ENCODE peak calls at places on chromosomes 4 and X, in five cellular contexts. G, L, J, Z and B are unnamed samples. For H3K36me3, the result is how much of the 10 kb centered on the place peaks cover.

GRCh38 chr4:88881227-88881569 is 175.8 kb downstream of the FAM13A start:
- DNase-seq in Z (no peak), L (no peak), J (no peak), G (no peak), B (no peak)

GRCh38 chrX:20205927-20206708 is 60.6 kb downstream of the RPS6KA3 start:
- DNase-seq in Z (no peak), G (no peak), L (no peak), J (peak), B (no peak)

GRCh38 chr4:155666701-155667537 is at the start of gene GUCY1A1:
- DNase-seq in G (peak), J (peak), L (peak), Z (peak), B (peak)

GRCh38 chr4:86306816-86307215 is 53.0 kb downstream of the MAPK10 start:
- DNase-seq in Z (peak), J (no peak), L (no peak), G (peak), B (no peak)

GRCh38 chr4:76515975-76516853 is 81.2 kb downstream of the SHROOM3 start:
- DNase-seq in L (no peak), Z (no peak), J (no peak), G (no peak), B (no peak)

GRCh38 chr4:3193531-3194203 is 55.3 kb upstream of the MSANTD1 start:
- DNase-seq in L (no peak), G (peak), Z (peak), J (no peak), B (no peak)

GRCh38 chr4:94413085-94413685 is 38.6 kb upstream of the PDLIM5 start:
- DNase-seq in Z (no peak), G (no peak), J (no peak), L (no peak), B (no peak)

GRCh38 chr4:47835489-47835888 is 2.4 kb downstream of the CORIN start:
- DNase-seq in L (no peak), G (no peak), Z (peak), J (no peak), B (peak)

GRCh38 chr4:152956650-152957436 is 20.7 kb downstream of the FHDC1 start:
- DNase-seq in Z (peak), L (no peak), G (no peak), J (no peak), B (no peak)

GRCh38 chr4:152959080-152959479 is 23.0 kb downstream of the FHDC1 start:
- DNase-seq in J (no peak), L (no peak), Z (no peak), G (no peak), B (no peak)

GRCh38 chr4:152956167-152956566 is 20.0 kb downstream of the FHDC1 start:
- DNase-seq in J (no peak), G (no peak), L (no peak), Z (no peak), B (no peak)

GRCh38 chr4:152961041-152961751 is 25.1 kb downstream of the FHDC1 start:
- DNase-seq in G (no peak), L (no peak), J (no peak), Z (peak), B (no peak)

GRCh38 chr4:152957437-152958185 is 21.5 kb downstream of the FHDC1 start:
- DNase-seq in Z (peak), G (no peak), L (no peak), J (peak), B (no peak)
- H3K4me3 ChIP-seq in Z (no peak), G (no peak), L (no peak), J (no peak), B (no peak)

GRCh38 chr4:8241211-8241779 is 28.3 kb upstream of the HTRA3 start:
- DNase-seq in J (no peak), L (peak), G (no peak), Z (no peak), B (peak)
- H3K36me3 ChIP-seq in J (under half), L (under half), G (under half), Z (under half), B (under half)

DNA sequence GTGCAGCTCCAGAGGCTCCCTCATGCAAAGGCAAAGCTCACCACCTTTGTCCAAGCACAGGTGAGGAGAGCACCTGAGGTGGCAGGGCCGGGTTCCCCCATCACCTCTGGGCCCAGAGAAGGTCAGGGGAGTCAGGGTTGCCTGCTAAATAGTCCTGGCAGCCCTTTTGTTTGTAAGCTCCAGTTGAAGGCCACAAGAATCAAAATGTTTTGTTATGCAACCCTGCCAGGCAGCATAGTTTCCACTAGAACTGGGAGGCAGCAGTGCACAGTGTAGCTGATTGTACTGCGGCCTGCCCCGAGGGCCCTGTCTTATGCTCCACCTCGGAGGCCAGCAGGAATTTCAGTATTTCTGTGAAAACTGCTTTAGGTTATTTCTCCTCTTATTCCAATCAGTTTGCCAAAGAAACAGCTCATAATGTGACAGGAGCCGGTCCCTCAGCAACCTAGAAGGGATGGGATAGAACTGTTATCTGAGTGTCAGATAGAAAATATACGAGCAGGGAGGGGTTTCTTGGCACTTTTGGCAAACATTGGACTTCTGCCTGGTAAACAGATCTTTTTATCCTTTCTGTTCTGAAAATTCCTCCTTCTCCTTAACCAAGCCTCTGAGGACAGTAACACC is 93.7 kb downstream of the LNX1 start:
- DNase-seq in L (no peak), Z (peak), G (no peak), J (peak), B (peak)
- H3K4me3 ChIP-seq in L (no peak), Z (no peak), G (no peak), J (no peak), B (no peak)

DNA sequence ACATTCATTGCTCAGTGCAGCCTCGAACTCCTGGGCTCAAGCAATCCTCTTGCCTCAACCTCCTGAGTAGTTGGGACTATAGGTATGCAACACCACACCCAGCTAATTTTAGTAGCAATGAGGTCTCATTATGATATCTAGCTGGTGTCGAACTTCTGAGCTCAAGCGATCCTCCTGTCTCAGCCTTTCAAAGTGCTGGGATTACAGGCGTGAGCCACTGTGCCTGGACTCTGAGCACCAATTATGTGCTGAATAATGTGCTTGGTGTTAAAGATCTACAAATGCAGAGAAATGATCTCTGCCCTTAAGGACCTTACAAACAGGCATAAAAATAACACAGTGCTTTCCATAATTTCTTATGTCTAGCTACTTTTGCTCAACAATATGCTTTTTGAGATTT is 129.0 kb upstream of the CBR4 start:
- DNase-seq in L (no peak), Z (no peak), J (no peak), G (no peak), B (no peak)
- H3K36me3 ChIP-seq in L (under half), Z (under half), J (under half), G (under half), B (under half)

DNA sequence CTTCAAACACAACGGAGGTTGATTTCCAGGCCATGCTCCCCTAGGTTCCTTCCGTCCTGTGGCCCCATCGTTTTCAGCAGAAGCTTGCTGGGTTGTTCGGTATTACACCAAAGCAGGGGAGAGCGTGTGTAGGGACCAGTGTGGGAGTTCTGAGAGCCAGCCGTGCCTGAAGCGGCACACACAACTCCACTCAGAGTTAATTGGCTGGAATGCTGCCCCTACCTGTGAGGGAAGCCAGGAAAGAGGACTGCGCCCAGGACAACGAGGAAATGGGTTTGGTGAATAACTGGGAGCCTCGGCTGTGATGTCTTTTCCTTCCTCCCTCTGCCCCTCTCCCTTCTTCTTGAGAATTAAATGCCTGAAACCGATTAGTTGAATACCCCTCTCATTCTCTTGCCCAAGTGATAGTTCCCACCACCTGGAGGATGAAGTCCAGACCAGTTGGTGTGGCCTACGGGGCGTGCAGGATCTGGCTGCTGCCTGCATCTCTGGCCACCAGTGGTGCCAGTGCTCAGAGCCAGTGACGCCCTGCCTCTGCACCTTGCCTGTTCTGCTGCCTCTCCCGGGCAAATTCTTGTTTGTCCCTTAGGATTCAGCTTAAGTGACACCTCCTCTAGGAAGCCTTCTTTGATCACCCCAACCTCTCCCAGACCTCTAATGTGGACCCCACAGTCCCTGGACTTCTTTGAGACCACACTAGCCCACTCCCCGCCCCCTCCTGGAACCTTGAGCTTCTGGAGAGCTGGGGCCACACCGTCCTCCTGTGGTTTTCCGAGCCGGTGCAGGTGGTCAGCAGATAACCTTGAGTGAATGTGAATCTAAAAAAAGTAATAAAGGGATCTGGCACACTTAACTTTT is 33.6 kb downstream of the TBC1D14 start:
- DNase-seq in G (no peak), L (peak), Z (peak), J (no peak), B (peak)
- H3K4me3 ChIP-seq in G (no peak), L (no peak), Z (no peak), J (no peak), B (no peak)

GRCh38 chr4:7050481-7051143 is 7.4 kb downstream of the TADA2B start:
- DNase-seq in J (no peak), Z (no peak), L (no peak), G (no peak), B (no peak)
- H3K36me3 ChIP-seq in J (under half), Z (under half), L (under half), G (under half), B (under half)

GRCh38 chr4:16730522-16730921 is 167.9 kb downstream of the LDB2 start:
- DNase-seq in L (no peak), J (no peak), G (no peak), Z (no peak), B (no peak)
- H3K4me3 ChIP-seq in L (no peak), J (no peak), G (no peak), Z (no peak), B (no peak)

DNA sequence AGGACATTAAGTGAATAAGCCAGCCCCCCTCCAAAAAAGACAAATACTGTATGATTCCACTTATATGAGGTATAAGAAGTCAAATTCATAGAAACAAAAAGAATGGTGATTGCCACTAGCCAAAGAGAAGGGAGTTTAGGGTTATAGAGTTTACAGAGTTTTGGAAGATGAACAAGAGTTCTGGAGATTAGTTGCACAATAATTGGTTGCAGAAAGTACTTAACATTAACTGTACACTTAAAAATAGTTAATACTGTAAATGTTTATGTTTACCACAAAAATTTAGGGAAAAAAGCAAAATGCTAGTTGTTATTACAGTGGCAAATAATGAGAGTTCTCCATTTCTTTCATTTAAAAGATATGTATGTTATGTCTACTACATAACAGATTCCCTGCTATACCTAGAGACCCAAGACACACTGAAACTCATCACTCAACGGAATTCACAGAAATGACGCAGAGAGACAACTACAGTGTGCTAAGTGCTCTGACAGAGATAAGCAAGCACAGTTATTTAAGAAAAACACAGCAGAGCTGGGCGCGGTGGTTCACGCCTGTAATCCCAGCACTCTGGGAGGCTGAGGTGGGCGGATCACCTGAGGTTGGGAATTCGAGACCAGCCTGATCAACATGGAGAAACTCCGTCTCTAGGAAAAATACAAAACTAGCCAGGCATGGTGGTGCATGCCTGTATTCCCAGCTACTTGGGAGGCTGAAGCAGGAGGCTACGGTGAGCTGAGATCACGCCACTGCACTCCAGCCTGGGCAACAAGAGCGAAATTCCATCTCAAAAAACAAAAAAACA is 37.2 kb downstream of the EIF4E start:
- DNase-seq in J (no peak), Z (peak), G (no peak), L (no peak), B (no peak)
- H3K36me3 ChIP-seq in J (under half), Z (under half), G (under half), L (under half), B (under half)